ENCODE peak calls at places on chromosomes 4 and X, in six cellular contexts. One of them, this sample, is unnamed.
A peak's percentile ranks its signal among the peaks of the same experiment; 100 is the strongest.

GRCh38 chr4:1113311-1114009 is at the start of gene RNF212:
- DNase-seq in stomach: peak; percentile 32
- DNase-seq in transverse colon: peak; percentile 36
- DNase-seq in H1: peak; percentile 80
- DNase-seq in HCT116: no peak
- DNase-seq in prostate gland: no peak
- DNase-seq in this sample: no peak

GRCh38 chr4:152563209-152563608 is 27.3 kb upstream of the FBXW7 start:
- DNase-seq in H1: no peak
- DNase-seq in prostate gland: no peak
- DNase-seq in stomach: no peak
- DNase-seq in HCT116: no peak
- DNase-seq in transverse colon: no peak
- DNase-seq in this sample: no peak

GRCh38 chr4:13912966-13913365 is 285.4 kb upstream of the BOD1L1 start:
- DNase-seq in prostate gland: no peak
- DNase-seq in H1: no peak
- DNase-seq in transverse colon: no peak
- DNase-seq in HCT116: no peak
- DNase-seq in stomach: no peak
- DNase-seq in this sample: no peak

GRCh38 chr4:124061413-124061812 is 651.1 kb downstream of the ANKRD50 start:
- DNase-seq in transverse colon: no peak
- DNase-seq in H1: no peak
- DNase-seq in HCT116: no peak
- DNase-seq in prostate gland: no peak
- DNase-seq in stomach: no peak
- DNase-seq in this sample: no peak

GRCh38 chrX:20968996-20969395 is 405.2 kb upstream of the CNKSR2 start:
- DNase-seq in HCT116: no peak
- DNase-seq in transverse colon: no peak
- DNase-seq in prostate gland: no peak
- DNase-seq in H1: no peak
- DNase-seq in stomach: no peak
- DNase-seq in this sample: no peak

GRCh38 chrX:148672526-148672925 is 172.1 kb downstream of the AFF2 start:
- DNase-seq in transverse colon: no peak
- DNase-seq in H1: no peak
- DNase-seq in HCT116: no peak
- DNase-seq in stomach: no peak
- DNase-seq in prostate gland: no peak
- DNase-seq in this sample: no peak

GRCh38 chr4:108170729-108171540 is 2.2 kb upstream of the LEF1 start:
- DNase-seq in H1: no peak
- DNase-seq in prostate gland: no peak
- DNase-seq in transverse colon: no peak
- DNase-seq in stomach: no peak
- DNase-seq in HCT116: no peak
- DNase-seq in this sample: no peak

GRCh38 chrX:70769659-70770232 is 138.8 kb downstream of the TEX11 start:
- DNase-seq in transverse colon: no peak
- DNase-seq in stomach: no peak
- DNase-seq in HCT116: no peak
- DNase-seq in H1: no peak
- DNase-seq in prostate gland: no peak
- DNase-seq in this sample: no peak

GRCh38 chrX:3295731-3296130 is 50.7 kb downstream of the MXRA5 start:
- DNase-seq in prostate gland: no peak
- DNase-seq in HCT116: peak; percentile 54
- DNase-seq in H1: peak; percentile 54
- DNase-seq in stomach: no peak
- DNase-seq in transverse colon: no peak
- DNase-seq in this sample: no peak

GRCh38 chr4:53132117-53132889 is 233.6 kb downstream of the SCFD2 start:
- DNase-seq in prostate gland: no peak
- DNase-seq in stomach: no peak
- DNase-seq in H1: no peak
- DNase-seq in transverse colon: no peak
- DNase-seq in HCT116: no peak
- DNase-seq in this sample: no peak

GRCh38 chrX:25007059-25008053 is 8.4 kb downstream of the ARX start:
- DNase-seq in H1: peak; percentile 61
- DNase-seq in prostate gland: no peak
- DNase-seq in HCT116: no peak
- DNase-seq in stomach: no peak
- DNase-seq in transverse colon: no peak
- DNase-seq in this sample: no peak

GRCh38 chrX:134692990-134693389 is 34.7 kb upstream of the PLAC1 start:
- DNase-seq in HCT116: no peak
- DNase-seq in stomach: no peak
- DNase-seq in transverse colon: no peak
- DNase-seq in H1: no peak
- DNase-seq in prostate gland: no peak
- DNase-seq in this sample: no peak

GRCh38 chr4:152972821-152973613 is 36.9 kb downstream of the FHDC1 start:
- DNase-seq in transverse colon: no peak
- DNase-seq in HCT116: no peak
- DNase-seq in prostate gland: no peak
- DNase-seq in H1: no peak
- DNase-seq in stomach: no peak
- DNase-seq in this sample: no peak

GRCh38 chrX:101550825-101551767 is 749 bp downstream of the ARMCX1 start:
- DNase-seq in H1: peak; percentile 59
- DNase-seq in stomach: no peak
- DNase-seq in prostate gland: peak; percentile 15
- DNase-seq in HCT116: no peak
- DNase-seq in transverse colon: no peak
- DNase-seq in this sample: no peak

GRCh38 chr4:128811571-128812359 is 2.3 kb downstream of the JADE1 start:
- DNase-seq in HCT116: peak; percentile 76
- DNase-seq in prostate gland: peak; percentile 88
- DNase-seq in transverse colon: peak; percentile 90
- DNase-seq in H1: peak; percentile 86
- DNase-seq in stomach: peak; percentile 89
- DNase-seq in this sample: no peak

GRCh38 chrX:94524867-94525266 is 850.9 kb downstream of the FAM133A start:
- DNase-seq in HCT116: no peak
- DNase-seq in stomach: no peak
- DNase-seq in transverse colon: no peak
- DNase-seq in prostate gland: no peak
- DNase-seq in H1: no peak
- DNase-seq in this sample: no peak

GRCh38 chrX:51825432-51825831 is 68.0 kb upstream of the MAGED1 start:
- DNase-seq in stomach: no peak
- DNase-seq in HCT116: no peak
- DNase-seq in prostate gland: no peak
- DNase-seq in transverse colon: no peak
- DNase-seq in H1: no peak
- DNase-seq in this sample: no peak

GRCh38 chr4:147056951-147057630 is 111.4 kb upstream of the TTC29 start:
- DNase-seq in HCT116: no peak
- DNase-seq in prostate gland: no peak
- DNase-seq in transverse colon: no peak
- DNase-seq in stomach: no peak
- DNase-seq in H1: no peak
- DNase-seq in this sample: no peak

GRCh38 chr4:880684-881405 is 51.3 kb downstream of the GAK start:
- DNase-seq in transverse colon: no peak
- DNase-seq in stomach: no peak
- DNase-seq in HCT116: no peak
- DNase-seq in H1: no peak
- DNase-seq in prostate gland: no peak
- DNase-seq in this sample: no peak

GRCh38 chr4:144712775-144713174 is 66.8 kb downstream of the HHIP start:
- DNase-seq in prostate gland: no peak
- DNase-seq in transverse colon: no peak
- DNase-seq in stomach: no peak
- DNase-seq in HCT116: no peak
- DNase-seq in H1: no peak
- DNase-seq in this sample: no peak

GRCh38 chr4:328729-329128 is 8.9 kb upstream of the ZNF141 start:
- DNase-seq in prostate gland: no peak
- DNase-seq in stomach: no peak
- DNase-seq in H1: no peak
- DNase-seq in transverse colon: no peak
- DNase-seq in HCT116: no peak
- DNase-seq in this sample: no peak

GRCh38 chr4:174047363-174047762 is 236.1 kb downstream of the FBXO8 start:
- DNase-seq in HCT116: no peak
- DNase-seq in stomach: no peak
- DNase-seq in H1: no peak
- DNase-seq in prostate gland: no peak
- DNase-seq in transverse colon: no peak
- DNase-seq in this sample: no peak

DNA sequence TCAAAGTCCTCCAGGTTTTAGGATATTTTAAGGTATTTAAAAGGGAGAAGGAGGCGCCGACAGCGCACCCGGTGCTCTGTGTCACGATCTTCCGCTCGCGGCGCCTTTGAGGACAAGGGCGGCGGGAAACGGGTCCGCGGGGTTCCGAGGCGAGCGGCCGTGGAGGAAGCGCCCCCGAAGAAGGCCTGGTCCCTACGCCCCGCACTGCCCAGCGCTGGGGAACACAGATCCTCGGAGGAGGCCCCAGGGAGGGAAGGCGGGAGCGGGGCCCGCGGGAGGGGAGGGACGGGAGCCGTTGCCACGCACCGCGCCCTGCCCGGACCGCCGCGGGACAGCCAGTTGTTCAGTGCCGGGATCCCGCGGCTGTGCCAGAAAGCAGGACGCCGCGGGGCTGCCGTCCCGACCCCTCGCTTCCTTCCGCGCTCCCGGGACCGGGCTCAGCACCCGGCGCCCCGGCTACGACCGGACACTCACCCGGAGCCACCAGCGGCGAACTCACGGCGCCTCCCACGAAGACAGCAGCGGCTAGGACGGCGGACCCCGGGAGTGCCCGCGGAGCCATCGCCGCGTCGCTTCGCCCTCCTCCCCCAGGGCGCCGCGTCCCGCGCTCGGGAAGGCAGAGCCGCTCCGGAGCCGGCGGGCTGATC is 327 bp downstream of the RELL1 start:
- DNase-seq in H1: no peak
- DNase-seq in stomach: peak; percentile 58
- DNase-seq in HCT116: no peak
- DNase-seq in prostate gland: peak; percentile 26
- DNase-seq in transverse colon: peak; percentile 60
- DNase-seq in this sample: no peak
- TF ChIP-seq POLR2AphosphoS5 in H1: peak; percentile 68
- TF ChIP-seq POLR2AphosphoS5 in stomach: peak; percentile 99
- TF ChIP-seq POLR2AphosphoS5 in HCT116: peak; percentile 85
- TF ChIP-seq POLR2AphosphoS5 in prostate gland: no peak
- TF ChIP-seq POLR2AphosphoS5 in transverse colon: peak; percentile 97
- TF ChIP-seq POLR2AphosphoS5 in this sample: no peak

GRCh38 chr4:133149364-133149695 is 236 bp downstream of the PCDH10 start:
- DNase-seq in HCT116: no peak
- DNase-seq in transverse colon: no peak
- DNase-seq in stomach: no peak
- DNase-seq in H1: no peak
- DNase-seq in prostate gland: no peak
- DNase-seq in this sample: no peak

GRCh38 chr4:133151301-133151680 is 2.2 kb downstream of the PCDH10 start:
- DNase-seq in H1: no peak
- DNase-seq in prostate gland: no peak
- DNase-seq in HCT116: no peak
- DNase-seq in stomach: no peak
- DNase-seq in transverse colon: no peak
- DNase-seq in this sample: no peak

GRCh38 chr4:133148690-133149363 is at the start of gene PCDH10:
- DNase-seq in transverse colon: peak; percentile 73
- DNase-seq in prostate gland: peak; percentile 86
- DNase-seq in HCT116: no peak
- DNase-seq in stomach: peak; percentile 65
- DNase-seq in H1: peak; percentile 99
- DNase-seq in this sample: no peak

GRCh38 chr4:133150643-133151300 is 1.7 kb downstream of the PCDH10 start:
- DNase-seq in stomach: no peak
- DNase-seq in prostate gland: no peak
- DNase-seq in H1: peak; percentile 72
- DNase-seq in transverse colon: no peak
- DNase-seq in HCT116: no peak
- DNase-seq in this sample: no peak

DNA sequence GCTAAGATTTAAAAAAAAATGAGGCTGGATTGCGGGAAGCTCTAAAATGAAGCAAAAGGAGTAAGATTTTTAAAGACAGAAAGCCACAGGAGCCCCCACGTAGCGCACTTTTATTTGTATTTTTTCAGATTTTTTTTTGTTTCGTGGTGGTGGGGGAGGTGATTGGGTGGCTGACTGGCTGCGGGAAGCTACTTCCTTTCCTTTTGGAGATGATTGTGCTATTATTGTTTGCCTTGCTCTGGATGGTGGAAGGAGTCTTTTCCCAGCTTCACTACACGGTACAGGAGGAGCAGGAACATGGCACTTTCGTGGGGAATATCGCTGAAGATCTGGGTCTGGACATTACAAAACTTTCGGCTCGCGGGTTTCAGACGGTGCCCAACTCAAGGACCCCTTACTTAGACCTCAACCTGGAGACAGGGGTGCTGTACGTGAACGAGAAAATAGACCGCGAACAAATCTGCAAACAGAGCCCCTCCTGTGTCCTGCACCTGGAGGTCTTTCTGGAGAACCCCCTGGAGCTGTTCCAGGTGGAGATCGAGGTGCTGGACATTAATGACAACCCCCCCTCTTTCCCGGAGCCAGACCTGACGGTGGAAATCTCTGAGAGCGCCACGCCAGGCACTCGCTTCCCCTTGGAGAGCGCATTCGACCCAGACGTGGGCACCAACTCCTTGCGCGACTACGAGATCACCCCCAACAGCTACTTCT is 993 bp downstream of the PCDH10 start:
- DNase-seq in H1: no peak
- DNase-seq in HCT116: no peak
- DNase-seq in stomach: no peak
- DNase-seq in transverse colon: no peak
- DNase-seq in prostate gland: no peak
- DNase-seq in this sample: no peak
- H3K4me3 ChIP-seq in H1: peak overlapping the region; percentile 67
- H3K4me3 ChIP-seq in HCT116: no peak overlapping the region
- H3K4me3 ChIP-seq in stomach: peak overlapping the region; percentile 43
- H3K4me3 ChIP-seq in transverse colon: peak overlapping the region; percentile 18
- H3K4me3 ChIP-seq in prostate gland: peak overlapping the region; percentile 22
- H3K4me3 ChIP-seq in this sample: no peak overlapping the region

DNA sequence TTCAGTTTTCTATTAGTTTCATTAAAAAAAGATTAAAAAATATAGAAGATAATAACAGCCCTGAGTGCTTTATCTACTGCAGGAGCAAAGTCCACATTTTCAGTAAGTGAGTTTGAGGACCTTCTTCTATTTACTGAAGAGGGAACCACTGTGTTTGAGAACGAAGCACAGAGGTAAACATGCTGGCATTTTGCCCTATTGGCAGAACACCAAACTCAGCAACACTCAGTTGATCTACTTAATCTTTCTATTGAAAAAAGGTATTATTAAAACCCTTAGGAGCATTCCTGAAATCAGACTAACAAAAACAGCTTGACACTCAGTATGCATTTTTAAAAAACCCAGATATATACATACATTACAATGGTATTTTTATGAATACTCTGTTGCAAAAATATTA is 1496.7 kb downstream of the TECRL start:
- DNase-seq in prostate gland: no peak
- DNase-seq in stomach: no peak
- DNase-seq in HCT116: no peak
- DNase-seq in transverse colon: no peak
- DNase-seq in H1: no peak
- DNase-seq in this sample: no peak
- H3K4me1 ChIP-seq in prostate gland: no peaks in the 10 kb centered on the region
- H3K4me1 ChIP-seq in stomach: no peaks in the 10 kb centered on the region
- H3K4me1 ChIP-seq in HCT116: no peaks in the 10 kb centered on the region
- H3K4me1 ChIP-seq in transverse colon: no peaks in the 10 kb centered on the region
- H3K4me1 ChIP-seq in H1: no peaks in the 10 kb centered on the region
- H3K4me1 ChIP-seq in this sample: no peaks in the 10 kb centered on the region

GRCh38 chr4:140095694-140096482 is 58.1 kb downstream of the MAML3 start:
- DNase-seq in H1: no peak
- DNase-seq in prostate gland: no peak
- DNase-seq in transverse colon: peak; percentile 27
- DNase-seq in stomach: no peak
- DNase-seq in HCT116: peak; percentile 62
- DNase-seq in this sample: no peak
- TF ChIP-seq POLR2AphosphoS5 in H1: no peak
- TF ChIP-seq POLR2AphosphoS5 in prostate gland: no peak
- TF ChIP-seq POLR2AphosphoS5 in transverse colon: no peak
- TF ChIP-seq POLR2AphosphoS5 in stomach: no peak
- TF ChIP-seq POLR2AphosphoS5 in HCT116: peak; percentile 47
- TF ChIP-seq POLR2AphosphoS5 in this sample: peak; percentile 21

This sample was measured in Panc1.